ENCODE peak calls at places on chromosomes 1 and 21, in eight cellular contexts. X is uterus, I is IMR-90, S is right lobe of liver, O is adrenal gland, F is esophagus squamous epithelium, P is endothelial cell of umbilical vein, N is stomach. Z is an unnamed sample.

GRCh38 chr1:185526318-185527307 is 207.6 kb upstream of the HMCN1 start:
- DNase-seq in X (no peak), I (no peak), S (no peak), O (no peak), F (no peak), P (no peak), N (no peak), Z (no peak)

GRCh38 chr1:182629674-182630073 is 25.5 kb upstream of the RGS16 start:
- DNase-seq in X (no peak), I (no peak), S (no peak), O (no peak), F (no peak), P (no peak), N (no peak), Z (no peak)

GRCh38 chr1:91282695-91283420 is 121.8 kb downstream of the HFM1 start:
- DNase-seq in X (peak; percentile 68), I (peak; percentile 73), S (peak; percentile 57), O (peak; percentile 40), F (no peak), P (peak; percentile 69), N (peak; percentile 57), Z (peak; percentile 85)

GRCh38 chr1:26132825-26133167 is 21.2 kb downstream of the PDIK1L start:
- DNase-seq in X (no peak), I (no peak), S (no peak), O (no peak), F (no peak), P (no peak), N (no peak), Z (no peak)

GRCh38 chr1:224435318-224435763 is 744 bp upstream of the WDR26 start:
- DNase-seq in X (no peak), I (peak; percentile 95), S (no peak), O (peak; percentile 38), F (no peak), P (peak; percentile 42), N (no peak), Z (no peak)

GRCh38 chr21:16837319-16837718 is 675.5 kb upstream of the CXADR start:
- DNase-seq in X (no peak), I (peak; percentile 33), S (no peak), O (no peak), F (no peak), P (no peak), N (no peak), Z (no peak)

GRCh38 chr1:36172017-36172747 is 16.2 kb downstream of the MAP7D1 start:
- DNase-seq in X (no peak), I (no peak), S (no peak), O (no peak), F (no peak), P (no peak), N (no peak), Z (no peak)

GRCh38 chr21:36858320-36858957 is 108.0 kb downstream of the HLCS start:
- DNase-seq in X (no peak), I (peak; percentile 39), S (no peak), O (no peak), F (no peak), P (no peak), N (no peak), Z (no peak)

GRCh38 chr1:43804569-43804968 is 97.2 kb downstream of the ST3GAL3 start:
- DNase-seq in X (no peak), I (no peak), S (no peak), O (no peak), F (no peak), P (no peak), N (no peak), Z (no peak)

GRCh38 chr1:110308247-110308646 is 30.9 kb upstream of the RBM15 start:
- DNase-seq in X (no peak), I (peak; percentile 87), S (no peak), O (no peak), F (no peak), P (no peak), N (no peak), Z (no peak)

GRCh38 chr1:2508751-2509150 is 17.6 kb downstream of the PANK4 start:
- DNase-seq in X (no peak), I (peak; percentile 58), S (no peak), O (no peak), F (no peak), P (no peak), N (no peak), Z (no peak)

GRCh38 chr1:242212401-242212800 is 213.5 kb upstream of the MAP1LC3C start:
- DNase-seq in X (no peak), I (no peak), S (no peak), O (no peak), F (no peak), P (no peak), N (no peak), Z (no peak)

GRCh38 chr1:1088801-1089680 is 14.9 kb upstream of the RNF223 start:
- DNase-seq in X (no peak), I (no peak), S (no peak), O (peak; percentile 12), F (no peak), P (no peak), N (no peak), Z (no peak)

GRCh38 chr1:175597969-175598765 is 145.2 kb downstream of the TNR start:
- DNase-seq in X (no peak), I (peak; percentile 3), S (no peak), O (no peak), F (no peak), P (peak; percentile 83), N (no peak), Z (no peak)

GRCh38 chr1:230277201-230277771 is 148.8 kb downstream of the PGBD5 start:
- DNase-seq in X (peak; percentile 9), I (no peak), S (peak; percentile 23), O (no peak), F (no peak), P (no peak), N (peak; percentile 25), Z (no peak)

GRCh38 chr1:11690669-11691301 is 725 bp upstream of the DRAXIN start:
- DNase-seq in X (no peak), I (no peak), S (no peak), O (no peak), F (no peak), P (no peak), N (no peak), Z (no peak)

GRCh38 chr1:11691928-11692711 is 610 bp downstream of the DRAXIN start:
- DNase-seq in X (no peak), I (no peak), S (no peak), O (no peak), F (no peak), P (no peak), N (no peak), Z (no peak)

GRCh38 chr1:11691302-11691914 is at the start of gene DRAXIN:
- DNase-seq in X (no peak), I (no peak), S (no peak), O (no peak), F (no peak), P (no peak), N (no peak), Z (no peak)

GRCh38 chr1:11692899-11693590 is 1.5 kb downstream of the DRAXIN start:
- DNase-seq in X (no peak), I (peak; percentile 77), S (no peak), O (peak; percentile 78), F (no peak), P (peak; percentile 87), N (no peak), Z (no peak)

GRCh38 chr1:11693917-11694316 is 2.4 kb downstream of the DRAXIN start:
- DNase-seq in X (no peak), I (no peak), S (no peak), O (no peak), F (no peak), P (no peak), N (no peak), Z (no peak)
- H3K27me3 ChIP-seq in X (peaks cover 11% of the 10 kb centered on the region), I (peaks cover 69% of the 10 kb centered on the region), S (peaks cover 22% of the 10 kb centered on the region), O (peaks cover 38% of the 10 kb centered on the region), F (peaks cover 22% of the 10 kb centered on the region), P (peaks cover 25% of the 10 kb centered on the region), N (peaks cover 51% of the 10 kb centered on the region), Z (no peaks in the 10 kb centered on the region)

DNA sequence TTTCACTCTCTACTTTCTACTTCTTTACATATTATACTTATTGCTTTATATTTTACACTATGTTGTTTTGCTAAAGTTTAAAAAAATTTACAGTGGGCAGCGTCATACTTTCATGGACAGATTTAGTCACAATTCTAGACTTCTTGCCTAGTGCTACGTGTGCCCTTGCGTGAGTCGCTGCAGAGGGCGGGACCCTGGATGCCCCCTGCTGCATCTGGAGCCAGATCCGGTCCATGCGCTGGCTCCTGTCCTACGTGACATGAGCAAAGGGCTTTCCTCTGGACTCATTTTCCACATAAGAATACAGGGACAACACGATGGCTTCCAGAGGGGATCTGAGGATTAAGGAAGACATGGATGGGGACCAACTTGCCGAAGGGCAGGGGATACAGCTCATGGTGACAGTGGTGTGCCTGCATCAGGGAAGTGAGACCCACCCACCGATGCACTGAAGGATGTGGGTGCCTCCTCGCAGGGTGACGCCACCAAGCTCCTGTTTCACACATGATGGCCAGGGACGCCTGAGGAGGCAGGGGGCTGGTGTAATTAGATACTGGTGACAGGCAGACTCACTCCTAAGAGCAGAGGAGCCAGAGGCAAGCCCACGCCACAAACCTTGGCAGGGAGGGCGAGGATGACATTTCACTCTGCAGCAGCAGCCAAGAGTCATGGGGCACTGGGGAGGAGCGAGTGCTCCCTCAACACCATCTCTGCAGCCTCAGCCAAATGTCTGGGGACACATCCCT is 86.6 kb downstream of the DMRTB1 start:
- DNase-seq in X (peak; percentile 4), I (peak; percentile 21), S (no peak), O (peak; percentile 14), F (no peak), P (no peak), N (no peak), Z (no peak)
- H3K27ac ChIP-seq in X (no peak overlapping the region), I (no peak overlapping the region), S (no peak overlapping the region), O (no peak overlapping the region), F (no peak overlapping the region), P (no peak overlapping the region), N (no peak overlapping the region), Z (no peak overlapping the region)

GRCh38 chr1:70038025-70038424 is 167.4 kb downstream of the LRRC40 start:
- DNase-seq in X (no peak), I (no peak), S (no peak), O (no peak), F (no peak), P (no peak), N (no peak), Z (no peak)

GRCh38 chr1:70041317-70042045 is 163.9 kb downstream of the LRRC40 start:
- DNase-seq in X (no peak), I (no peak), S (no peak), O (no peak), F (no peak), P (no peak), N (no peak), Z (no peak)

GRCh38 chr1:70042090-70042716 is 163.2 kb downstream of the LRRC40 start:
- DNase-seq in X (no peak), I (no peak), S (no peak), O (no peak), F (no peak), P (no peak), N (no peak), Z (no peak)

GRCh38 chr1:70043806-70044205 is 161.6 kb downstream of the LRRC40 start:
- DNase-seq in X (no peak), I (peak; percentile 64), S (no peak), O (no peak), F (no peak), P (peak; percentile 84), N (no peak), Z (no peak)

GRCh38 chr1:70039485-70039884 is 165.9 kb downstream of the LRRC40 start:
- DNase-seq in X (no peak), I (no peak), S (no peak), O (no peak), F (no peak), P (no peak), N (no peak), Z (no peak)
- TF ChIP-seq POLR2A in X (no peak), I (no peak), S (no peak), O (no peak), F (no peak), P (no peak), N (no peak), Z (no peak)

GRCh38 chr1:220887868-220888664 is 8.8 kb downstream of the HLX start:
- DNase-seq in X (no peak), I (no peak), S (no peak), O (no peak), F (no peak), P (no peak), N (no peak), Z (no peak)
- H3K27me3 ChIP-seq in X (peaks cover 44% of the 10 kb centered on the region), I (peaks cover 26% of the 10 kb centered on the region), S (peaks cover 21% of the 10 kb centered on the region), O (peaks cover 53% of the 10 kb centered on the region), F (peaks cover 10% of the 10 kb centered on the region), P (peaks cover 69% of the 10 kb centered on the region), N (peaks cover 67% of the 10 kb centered on the region), Z (no peaks in the 10 kb centered on the region)